ENCODE peak calls at places on chromosomes 12 and 14, in nine cellular contexts. B is HuH-7.5; K is stimulated activated CD8-positive, alpha-beta memory T cell treated with anti-CD3 and anti-CD28 coated beads, Interleukin-4, amount 100 ng/mL, for 24 hours; R is iPS-NIHi11; C is GDM1; Z is T-helper 2 cell; S is activated naive CD8-positive, alpha-beta T cell treated with anti-CD3 and anti-CD28 coated beads, Interleukin-2, amount 50 U/mL, for 24 hours; O is T-helper 9 cell; G is activated CD4-positive, alpha-beta T cell treated with anti-CD3 and anti-CD28 coated beads, Interleukin-2, amount 50 U/mL, for 48 hours. F is an unnamed sample.

GRCh38 chr12:127670294-127670693 is 596.7 kb upstream of the TMEM132C start:
- DNase-seq in B (no peak), K (no peak), R (no peak), C (no peak), Z (no peak), S (no peak), O (no peak), G (no peak), F (no peak)

GRCh38 chr14:32682219-32682618 is 256.5 kb upstream of the NPAS3 start:
- DNase-seq in B (no peak), K (no peak), R (no peak), C (no peak), Z (no peak), S (no peak), O (no peak), G (no peak), F (no peak)

GRCh38 chr14:63050694-63051093 is 5.4 kb upstream of the KCNH5 start:
- DNase-seq in B (no peak), K (no peak), R (no peak), C (no peak), Z (no peak), S (no peak), O (no peak), G (no peak), F (no peak)

GRCh38 chr12:75666980-75667359 is 155.6 kb upstream of the KRR1 start:
- DNase-seq in B (no peak), K (no peak), R (no peak), C (no peak), Z (no peak), S (no peak), O (no peak), G (no peak), F (no peak)

GRCh38 chr14:26448181-26448855 is 149.5 kb downstream of the NOVA1 start:
- DNase-seq in B (no peak), K (no peak), R (no peak), C (no peak), Z (no peak), S (no peak), O (no peak), G (no peak), F (no peak)

GRCh38 chr14:79585845-79586244 is 625.5 kb downstream of the DIO2 start:
- DNase-seq in B (no peak), K (no peak), R (no peak), C (no peak), Z (no peak), S (no peak), O (no peak), G (no peak), F (no peak)

GRCh38 chr12:47387991-47388390 is 308.2 kb upstream of the AMIGO2 start:
- DNase-seq in B (no peak), K (no peak), R (no peak), C (no peak), Z (no peak), S (no peak), O (no peak), G (no peak), F (no peak)

GRCh38 chr14:99972748-99973466 is 92.3 kb upstream of the EVL start:
- DNase-seq in B (no peak), K (no peak), R (no peak), C (no peak), Z (no peak), S (no peak), O (no peak), G (no peak), F (no peak)